ENCODE peak calls at places on chromosomes 16 and 17, in six cellular contexts. One of them, this sample, is unnamed.

GRCh38 chr16:49592507-49593422 is 219.2 kb downstream of the C16orf78 start:
- DNase-seq in stimulated activated CD4-positive, alpha-beta T cell treated with anti-CD3 and anti-CD28 coated beads, Interleukin-1b, Interleukin-23, amount 100 ng/mL, for 4 hours: peak
- DNase-seq in IMR-90: peak
- DNase-seq in NCI-H1436: peak
- DNase-seq in NCI-H1417: peak
- DNase-seq in activated T-cell treated with anti-CD3 and anti-CD28 coated beads for 1 hour: peak
- DNase-seq in this sample: peak

GRCh38 chr16:3328643-3329042 is 23.3 kb downstream of the ZNF75A start:
- DNase-seq in IMR-90: no peak
- DNase-seq in NCI-H1436: no peak
- DNase-seq in activated T-cell treated with anti-CD3 and anti-CD28 coated beads for 1 hour: no peak
- DNase-seq in NCI-H1417: no peak
- DNase-seq in stimulated activated CD4-positive, alpha-beta T cell treated with anti-CD3 and anti-CD28 coated beads, Interleukin-1b, Interleukin-23, amount 100 ng/mL, for 4 hours: no peak
- DNase-seq in this sample: no peak

GRCh38 chr16:65875362-65876199 is 490.9 kb upstream of the CDH5 start:
- DNase-seq in NCI-H1436: no peak
- DNase-seq in activated T-cell treated with anti-CD3 and anti-CD28 coated beads for 1 hour: no peak
- DNase-seq in stimulated activated CD4-positive, alpha-beta T cell treated with anti-CD3 and anti-CD28 coated beads, Interleukin-1b, Interleukin-23, amount 100 ng/mL, for 4 hours: no peak
- DNase-seq in IMR-90: no peak
- DNase-seq in NCI-H1417: no peak
- DNase-seq in this sample: no peak

GRCh38 chr16:68082596-68083238 is 2.5 kb upstream of the NFATC3 start:
- DNase-seq in activated T-cell treated with anti-CD3 and anti-CD28 coated beads for 1 hour: no peak
- DNase-seq in NCI-H1417: no peak
- DNase-seq in NCI-H1436: no peak
- DNase-seq in stimulated activated CD4-positive, alpha-beta T cell treated with anti-CD3 and anti-CD28 coated beads, Interleukin-1b, Interleukin-23, amount 100 ng/mL, for 4 hours: no peak
- DNase-seq in IMR-90: no peak
- DNase-seq in this sample: no peak

GRCh38 chr17:75979705-75980187 is 706 bp downstream of the TEN1 start:
- DNase-seq in IMR-90: peak
- DNase-seq in stimulated activated CD4-positive, alpha-beta T cell treated with anti-CD3 and anti-CD28 coated beads, Interleukin-1b, Interleukin-23, amount 100 ng/mL, for 4 hours: no peak
- DNase-seq in NCI-H1417: no peak
- DNase-seq in activated T-cell treated with anti-CD3 and anti-CD28 coated beads for 1 hour: no peak
- DNase-seq in NCI-H1436: no peak
- DNase-seq in this sample: no peak

GRCh38 chr17:49995055-49995738 is at the start of gene DLX3:
- DNase-seq in NCI-H1436: peak
- DNase-seq in NCI-H1417: peak
- DNase-seq in activated T-cell treated with anti-CD3 and anti-CD28 coated beads for 1 hour: no peak
- DNase-seq in IMR-90: peak
- DNase-seq in stimulated activated CD4-positive, alpha-beta T cell treated with anti-CD3 and anti-CD28 coated beads, Interleukin-1b, Interleukin-23, amount 100 ng/mL, for 4 hours: no peak
- DNase-seq in this sample: no peak

GRCh38 chr17:8066841-8067775 is 20.4 kb downstream of the ALOX12B start:
- DNase-seq in NCI-H1436: no peak
- DNase-seq in NCI-H1417: no peak
- DNase-seq in stimulated activated CD4-positive, alpha-beta T cell treated with anti-CD3 and anti-CD28 coated beads, Interleukin-1b, Interleukin-23, amount 100 ng/mL, for 4 hours: no peak
- DNase-seq in activated T-cell treated with anti-CD3 and anti-CD28 coated beads for 1 hour: no peak
- DNase-seq in IMR-90: no peak
- DNase-seq in this sample: no peak

GRCh38 chr16:50011707-50012106 is 13.3 kb upstream of the CNEP1R1 start:
- DNase-seq in NCI-H1417: no peak
- DNase-seq in IMR-90: no peak
- DNase-seq in NCI-H1436: no peak
- DNase-seq in stimulated activated CD4-positive, alpha-beta T cell treated with anti-CD3 and anti-CD28 coated beads, Interleukin-1b, Interleukin-23, amount 100 ng/mL, for 4 hours: no peak
- DNase-seq in activated T-cell treated with anti-CD3 and anti-CD28 coated beads for 1 hour: no peak
- DNase-seq in this sample: no peak

GRCh38 chr16:59210955-59211541 is 476.9 kb upstream of the GOT2 start:
- DNase-seq in NCI-H1417: no peak
- DNase-seq in activated T-cell treated with anti-CD3 and anti-CD28 coated beads for 1 hour: no peak
- DNase-seq in NCI-H1436: no peak
- DNase-seq in stimulated activated CD4-positive, alpha-beta T cell treated with anti-CD3 and anti-CD28 coated beads, Interleukin-1b, Interleukin-23, amount 100 ng/mL, for 4 hours: no peak
- DNase-seq in IMR-90: peak
- DNase-seq in this sample: no peak

GRCh38 chr17:13076905-13077304 is 59.1 kb upstream of the ELAC2 start:
- DNase-seq in NCI-H1436: no peak
- DNase-seq in IMR-90: no peak
- DNase-seq in NCI-H1417: no peak
- DNase-seq in activated T-cell treated with anti-CD3 and anti-CD28 coated beads for 1 hour: no peak
- DNase-seq in stimulated activated CD4-positive, alpha-beta T cell treated with anti-CD3 and anti-CD28 coated beads, Interleukin-1b, Interleukin-23, amount 100 ng/mL, for 4 hours: no peak
- DNase-seq in this sample: no peak

GRCh38 chr17:65409381-65409780 is 152.1 kb downstream of the AXIN2 start:
- DNase-seq in NCI-H1436: no peak
- DNase-seq in IMR-90: peak
- DNase-seq in NCI-H1417: no peak
- DNase-seq in stimulated activated CD4-positive, alpha-beta T cell treated with anti-CD3 and anti-CD28 coated beads, Interleukin-1b, Interleukin-23, amount 100 ng/mL, for 4 hours: no peak
- DNase-seq in activated T-cell treated with anti-CD3 and anti-CD28 coated beads for 1 hour: no peak
- DNase-seq in this sample: no peak

GRCh38 chr17:33055171-33055611 is 63.5 kb downstream of the SPACA3 start:
- DNase-seq in IMR-90: no peak
- DNase-seq in NCI-H1417: no peak
- DNase-seq in stimulated activated CD4-positive, alpha-beta T cell treated with anti-CD3 and anti-CD28 coated beads, Interleukin-1b, Interleukin-23, amount 100 ng/mL, for 4 hours: no peak
- DNase-seq in NCI-H1436: no peak
- DNase-seq in activated T-cell treated with anti-CD3 and anti-CD28 coated beads for 1 hour: no peak
- DNase-seq in this sample: no peak

GRCh38 chr17:78826836-78827509 is 13.6 kb downstream of the USP36 start:
- DNase-seq in activated T-cell treated with anti-CD3 and anti-CD28 coated beads for 1 hour: no peak
- DNase-seq in IMR-90: no peak
- DNase-seq in NCI-H1436: no peak
- DNase-seq in NCI-H1417: no peak
- DNase-seq in stimulated activated CD4-positive, alpha-beta T cell treated with anti-CD3 and anti-CD28 coated beads, Interleukin-1b, Interleukin-23, amount 100 ng/mL, for 4 hours: no peak
- DNase-seq in this sample: no peak

GRCh38 chr17:15891348-15891747 is 53.6 kb upstream of the ADORA2B start:
- DNase-seq in NCI-H1417: no peak
- DNase-seq in IMR-90: peak
- DNase-seq in activated T-cell treated with anti-CD3 and anti-CD28 coated beads for 1 hour: no peak
- DNase-seq in stimulated activated CD4-positive, alpha-beta T cell treated with anti-CD3 and anti-CD28 coated beads, Interleukin-1b, Interleukin-23, amount 100 ng/mL, for 4 hours: no peak
- DNase-seq in NCI-H1436: no peak
- DNase-seq in this sample: no peak

GRCh38 chr17:46971647-46972300 is 7.3 kb downstream of the RPRML start:
- DNase-seq in IMR-90: no peak
- DNase-seq in activated T-cell treated with anti-CD3 and anti-CD28 coated beads for 1 hour: no peak
- DNase-seq in NCI-H1436: no peak
- DNase-seq in stimulated activated CD4-positive, alpha-beta T cell treated with anti-CD3 and anti-CD28 coated beads, Interleukin-1b, Interleukin-23, amount 100 ng/mL, for 4 hours: no peak
- DNase-seq in NCI-H1417: no peak
- DNase-seq in this sample: no peak

GRCh38 chr17:36641331-36641876 is 40.0 kb downstream of the MRM1 start:
- DNase-seq in stimulated activated CD4-positive, alpha-beta T cell treated with anti-CD3 and anti-CD28 coated beads, Interleukin-1b, Interleukin-23, amount 100 ng/mL, for 4 hours: no peak
- DNase-seq in IMR-90: no peak
- DNase-seq in activated T-cell treated with anti-CD3 and anti-CD28 coated beads for 1 hour: no peak
- DNase-seq in NCI-H1417: no peak
- DNase-seq in NCI-H1436: no peak
- DNase-seq in this sample: no peak

GRCh38 chr17:19004601-19005441 is at the start of gene FAM83G:
- DNase-seq in activated T-cell treated with anti-CD3 and anti-CD28 coated beads for 1 hour: peak
- DNase-seq in stimulated activated CD4-positive, alpha-beta T cell treated with anti-CD3 and anti-CD28 coated beads, Interleukin-1b, Interleukin-23, amount 100 ng/mL, for 4 hours: peak
- DNase-seq in IMR-90: peak
- DNase-seq in NCI-H1417: peak
- DNase-seq in NCI-H1436: peak
- DNase-seq in this sample: peak

GRCh38 chr17:75778861-75779249 is 5.8 kb upstream of the UNK start:
- DNase-seq in IMR-90: peak
- DNase-seq in activated T-cell treated with anti-CD3 and anti-CD28 coated beads for 1 hour: no peak
- DNase-seq in NCI-H1436: peak
- DNase-seq in stimulated activated CD4-positive, alpha-beta T cell treated with anti-CD3 and anti-CD28 coated beads, Interleukin-1b, Interleukin-23, amount 100 ng/mL, for 4 hours: no peak
- DNase-seq in NCI-H1417: peak
- DNase-seq in this sample: peak

GRCh38 chr16:54930034-54930938 is at the start of gene IRX5:
- DNase-seq in activated T-cell treated with anti-CD3 and anti-CD28 coated beads for 1 hour: no peak
- DNase-seq in NCI-H1436: peak
- DNase-seq in NCI-H1417: peak
- DNase-seq in stimulated activated CD4-positive, alpha-beta T cell treated with anti-CD3 and anti-CD28 coated beads, Interleukin-1b, Interleukin-23, amount 100 ng/mL, for 4 hours: no peak
- DNase-seq in IMR-90: peak
- DNase-seq in this sample: peak

GRCh38 chr17:18921912-18922451 is 30.0 kb upstream of the SLC5A10 start:
- DNase-seq in IMR-90: peak
- DNase-seq in NCI-H1417: no peak
- DNase-seq in stimulated activated CD4-positive, alpha-beta T cell treated with anti-CD3 and anti-CD28 coated beads, Interleukin-1b, Interleukin-23, amount 100 ng/mL, for 4 hours: no peak
- DNase-seq in NCI-H1436: no peak
- DNase-seq in activated T-cell treated with anti-CD3 and anti-CD28 coated beads for 1 hour: no peak
- DNase-seq in this sample: peak

GRCh38 chr16:22358000-22358399 is 16.4 kb downstream of the CDR2 start:
- DNase-seq in IMR-90: no peak
- DNase-seq in stimulated activated CD4-positive, alpha-beta T cell treated with anti-CD3 and anti-CD28 coated beads, Interleukin-1b, Interleukin-23, amount 100 ng/mL, for 4 hours: no peak
- DNase-seq in activated T-cell treated with anti-CD3 and anti-CD28 coated beads for 1 hour: no peak
- DNase-seq in NCI-H1436: no peak
- DNase-seq in NCI-H1417: no peak
- DNase-seq in this sample: no peak